ENCODE peak calls at places on chromosomes 16 and 17, in seven cellular contexts. W is A549, M is WTC11, U is endothelial cell of umbilical vein, I is NB4, O is K562, T is HepG2. S is an unnamed sample.

GRCh38 chr16:88369447-88370008 is 13.2 kb upstream of the ZNF469 start:
- DNase-seq in W (no peak), I (no peak), O (no peak), T (no peak), U (no peak), M (no peak), S (no peak)

GRCh38 chr17:57463103-57463885 is 207.0 kb downstream of the MSI2 start:
- DNase-seq in U (no peak), W (peak), T (peak), I (peak), M (no peak), O (peak), S (no peak)

GRCh38 chr17:35664685-35665084 is 66.8 kb upstream of the RASL10B start:
- DNase-seq in O (no peak), U (no peak), M (no peak), I (no peak), T (peak), W (no peak), S (no peak)

GRCh38 chr16:24689128-24689527 is 40.3 kb upstream of the TNRC6A start:
- DNase-seq in T (peak), U (peak), W (peak), M (peak), I (peak), O (peak), S (peak)

GRCh38 chr17:6506679-6507231 is 49.6 kb downstream of the PITPNM3 start:
- DNase-seq in I (no peak), W (peak), O (no peak), M (no peak), U (peak), T (no peak), S (peak)

GRCh38 chr16:89693289-89693731 is 6.8 kb downstream of the CDK10 start:
- DNase-seq in W (no peak), M (no peak), T (no peak), I (no peak), U (no peak), O (no peak), S (no peak)

GRCh38 chr16:57759541-57760356 is 24.2 kb downstream of the KATNB1 start:
- DNase-seq in U (no peak), O (no peak), T (no peak), W (no peak), M (no peak), I (no peak), S (no peak)

GRCh38 chr16:84699147-84699711 is 571 bp upstream of the USP10 start:
- DNase-seq in U (peak), O (peak), M (no peak), W (peak), T (no peak), I (peak), S (no peak)

DNA sequence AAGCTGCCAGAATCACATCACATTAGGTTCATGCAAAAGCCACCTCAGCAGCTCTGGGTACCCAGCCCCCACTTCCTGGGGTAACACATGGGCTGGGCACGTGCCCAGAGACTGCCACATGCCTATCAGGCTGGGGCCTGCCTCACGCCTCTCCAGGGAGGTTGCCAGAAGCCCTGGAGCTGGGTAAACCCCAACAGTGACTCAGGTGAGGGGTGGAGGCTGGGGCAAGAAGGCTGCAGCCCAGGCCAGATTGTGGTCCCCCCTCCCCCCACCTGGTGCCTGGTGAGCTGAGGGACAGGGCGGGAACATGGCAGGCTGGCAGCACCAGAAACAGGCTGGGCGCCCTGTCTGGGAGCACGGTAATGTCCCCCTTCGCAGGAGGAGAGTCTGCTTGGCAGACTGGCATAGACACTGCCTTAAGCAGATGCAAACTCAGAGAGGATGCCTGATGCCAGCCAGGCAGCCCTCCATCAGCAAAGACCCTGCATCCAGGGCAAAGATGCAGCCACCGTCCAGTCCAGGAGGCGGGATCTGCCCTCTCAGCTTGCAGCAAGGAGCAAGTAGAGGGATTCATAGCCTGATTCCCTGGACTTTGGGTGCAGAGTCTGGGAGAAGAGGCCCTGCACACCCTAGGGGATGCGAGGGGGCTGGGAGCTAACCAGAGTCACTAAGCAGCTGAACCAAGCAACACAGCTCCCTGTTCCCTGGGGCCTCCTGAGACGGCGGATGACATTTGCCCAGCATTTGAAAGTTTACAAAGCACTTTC is 28.8 kb downstream of the NGFR start:
- DNase-seq in W (no peak), U (no peak), T (no peak), M (peak), I (no peak), O (no peak), S (no peak)
- TF ChIP-seq MAX in W (no peak), U (no peak), T (no peak), M (no peak), I (no peak), O (no peak), S (no peak)

GRCh38 chr17:30922235-30922993 is 669 bp downstream of the ADAP2 start:
- DNase-seq in U (no peak), M (peak), T (no peak), O (no peak), I (no peak), W (no peak), S (no peak)

GRCh38 chr17:30920683-30921543 is 832 bp upstream of the ADAP2 start:
- DNase-seq in W (no peak), O (no peak), M (no peak), I (no peak), T (no peak), U (no peak), S (no peak)

GRCh38 chr17:30924341-30924740 is 2.6 kb downstream of the ADAP2 start:
- DNase-seq in W (no peak), U (no peak), M (no peak), O (no peak), T (no peak), I (no peak), S (no peak)

GRCh38 chr17:30920282-30920681 is 1.5 kb upstream of the ADAP2 start:
- DNase-seq in I (no peak), M (peak), U (peak), W (peak), O (no peak), T (peak), S (no peak)

GRCh38 chr17:30921544-30922196 is at the start of gene ADAP2:
- DNase-seq in U (no peak), O (peak), M (peak), T (no peak), I (peak), W (peak), S (peak)
- TF ChIP-seq MAX in U (no peak), O (no peak), M (no peak), T (peak), I (no peak), W (peak), S (no peak)

GRCh38 chr17:75549246-75550138 is 24.0 kb downstream of the LLGL2 start:
- DNase-seq in M (peak), U (no peak), T (peak), O (no peak), I (no peak), W (peak), S (peak)
- TF ChIP-seq MAX in M (peak), U (no peak), T (peak), O (no peak), I (no peak), W (peak), S (peak)

GRCh38 chr17:69175812-69176517 is 34.3 kb upstream of the ABCA6 start:
- DNase-seq in I (peak), W (peak), O (peak), U (peak), M (no peak), T (peak), S (peak)
- TF ChIP-seq MAX in I (no peak), W (peak), O (no peak), U (no peak), M (no peak), T (no peak), S (peak)

GRCh38 chr16:49400611-49401010 is 27.0 kb downstream of the C16orf78 start:
- DNase-seq in W (no peak), T (no peak), I (no peak), O (no peak), U (no peak), M (no peak), S (no peak)

GRCh38 chr16:49396206-49396720 is 22.7 kb downstream of the C16orf78 start:
- DNase-seq in O (no peak), T (no peak), M (no peak), W (no peak), I (no peak), U (no peak), S (no peak)

GRCh38 chr16:49398761-49399160 is 25.2 kb downstream of the C16orf78 start:
- DNase-seq in O (no peak), I (no peak), M (no peak), T (no peak), W (no peak), U (no peak), S (no peak)

GRCh38 chr16:49399594-49400364 is 26.2 kb downstream of the C16orf78 start:
- DNase-seq in U (no peak), T (no peak), W (no peak), O (no peak), I (no peak), M (no peak), S (no peak)

GRCh38 chr16:49395021-49395420 is 21.4 kb downstream of the C16orf78 start:
- DNase-seq in O (no peak), U (no peak), M (no peak), I (no peak), T (no peak), W (no peak), S (no peak)
- TF ChIP-seq MAX in O (no peak), U (no peak), M (no peak), I (no peak), T (no peak), W (no peak), S (no peak)

DNA sequence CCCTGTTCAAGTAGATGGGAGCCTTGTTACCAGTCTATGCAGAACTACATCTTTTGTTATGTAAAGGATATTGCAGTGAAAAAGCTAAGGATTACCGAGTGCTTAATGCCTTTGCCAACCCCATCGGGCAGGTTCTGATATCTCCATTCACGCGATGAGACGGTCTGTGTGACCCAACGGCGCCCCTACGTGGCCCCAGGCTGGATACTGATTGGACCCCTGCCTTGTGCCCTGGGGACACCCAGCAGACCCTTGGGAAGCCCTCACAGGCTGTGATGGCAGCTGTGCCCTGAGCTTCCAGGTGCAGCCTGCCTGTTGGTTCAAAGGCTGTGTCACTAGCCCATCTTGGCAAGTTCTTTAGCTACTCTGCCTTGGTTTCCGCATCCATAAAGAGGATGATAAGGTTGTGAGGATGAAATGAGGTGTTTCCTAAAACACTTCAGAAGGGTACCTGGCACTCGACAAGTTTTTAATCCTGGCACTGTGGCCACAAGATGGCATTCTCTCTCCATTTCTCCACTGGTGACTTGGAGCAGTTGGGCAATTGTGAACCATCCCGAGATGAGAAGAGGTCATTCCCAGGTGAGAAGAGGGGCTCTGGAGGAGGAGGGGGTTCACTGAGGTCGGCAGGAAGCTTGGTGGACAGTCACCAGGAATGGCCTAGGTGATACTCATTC is 33.6 kb downstream of the HAPSTR1 start:
- DNase-seq in I (no peak), O (no peak), M (peak), U (no peak), W (no peak), T (no peak), S (no peak)
- TF ChIP-seq MAX in I (no peak), O (no peak), M (no peak), U (no peak), W (no peak), T (no peak), S (no peak)

DNA sequence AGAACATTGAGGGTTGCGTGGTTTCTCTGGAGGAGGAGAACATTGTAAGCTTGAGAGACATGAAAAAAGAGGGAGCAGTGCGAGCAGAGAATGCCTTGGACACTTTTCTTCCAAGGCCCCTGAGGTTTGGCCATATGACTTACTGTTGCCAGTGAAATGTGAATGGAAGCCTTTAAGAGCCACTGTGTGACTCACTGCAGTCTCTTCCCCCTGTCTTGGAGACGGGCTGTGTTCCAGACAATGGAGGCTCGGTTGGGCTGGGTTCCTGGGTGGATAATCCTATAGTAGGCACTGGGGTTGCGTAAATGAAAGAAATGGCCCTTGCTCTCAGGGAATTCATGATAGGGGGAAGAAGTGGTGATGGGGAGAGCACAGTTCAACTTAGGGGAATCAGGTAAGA is 75.5 kb downstream of the SHISA9 start:
- DNase-seq in O (no peak), I (no peak), U (no peak), W (peak), T (no peak), M (no peak), S (no peak)
- TF ChIP-seq MAX in O (no peak), I (no peak), U (no peak), W (no peak), T (no peak), M (no peak), S (no peak)

GRCh38 chr16:2956566-2956956 is 7.5 kb upstream of the KREMEN2 start:
- DNase-seq in M (no peak), T (no peak), I (no peak), W (no peak), O (no peak), U (no peak), S (no peak)
- TF ChIP-seq MAX in M (no peak), T (no peak), I (no peak), W (no peak), O (no peak), U (no peak), S (no peak)

GRCh38 chr16:5500526-5500925 is 402.9 kb upstream of the EEF2KMT start:
- DNase-seq in U (no peak), T (no peak), O (no peak), M (no peak), I (no peak), W (no peak), S (no peak)
- TF ChIP-seq MAX in U (no peak), T (no peak), O (no peak), M (no peak), I (no peak), W (no peak), S (no peak)

GRCh38 chr17:19248149-19248922 is 11.2 kb downstream of the EPN2 start:
- DNase-seq in M (no peak), T (no peak), O (peak), W (no peak), U (no peak), I (no peak), S (no peak)
- TF ChIP-seq MAX in M (no peak), T (no peak), O (no peak), W (no peak), U (no peak), I (no peak), S (no peak)